ENCODE peak calls at places on chromosome 15, in ten cellular contexts. T is uterus, N is lower lobe of right lung, A is gastrocnemius medialis, C is fibroblast of pulmonary artery, L is AG09309, W is thoracic aorta, S is ovary, E is GM12864, K is AG04449. B is an unnamed sample.

GRCh38 chr15:72732554-72732953 is 46.5 kb downstream of the BBS4 start:
- DNase-seq in T (no peak), N (no peak), A (no peak), C (no peak), L (no peak), W (no peak), S (no peak), E (no peak), K (no peak), B (no peak)

GRCh38 chr15:63487076-63487757 is 17.2 kb upstream of the USP3 start:
- DNase-seq in T (peak; percentile 88), N (peak; percentile 93), A (peak; percentile 78), C (peak; percentile 81), L (no peak), W (no peak), S (peak; percentile 88), E (no peak), K (no peak), B (peak; percentile 64)

GRCh38 chr15:68430471-68431036 is 1.4 kb downstream of the ITGA11 start:
- DNase-seq in T (no peak), N (no peak), A (no peak), C (no peak), L (no peak), W (no peak), S (no peak), E (no peak), K (no peak), B (no peak)

GRCh38 chr15:71131601-71132357 is 16.5 kb downstream of the THSD4 start:
- DNase-seq in T (no peak), N (no peak), A (no peak), C (no peak), L (no peak), W (no peak), S (no peak), E (no peak), K (no peak), B (no peak)

GRCh38 chr15:98241032-98241554 is 280.6 kb downstream of the ARRDC4 start:
- DNase-seq in T (no peak), N (no peak), A (no peak), C (no peak), L (no peak), W (no peak), S (no peak), E (no peak), K (no peak), B (no peak)

GRCh38 chr15:92510163-92510882 is 116.6 kb downstream of the ST8SIA2 start:
- DNase-seq in T (no peak), N (no peak), A (no peak), C (no peak), L (no peak), W (no peak), S (no peak), E (no peak), K (no peak), B (no peak)

GRCh38 chr15:59294961-59295741 is 77.5 kb downstream of the MYO1E start:
- DNase-seq in T (peak; percentile 41), N (no peak), A (peak; percentile 74), C (peak; percentile 83), L (peak; percentile 83), W (no peak), S (no peak), E (no peak), K (peak; percentile 92), B (no peak)

GRCh38 chr15:25469377-25469776 is 30.6 kb upstream of the UBE3A start:
- DNase-seq in T (no peak), N (no peak), A (peak; percentile 17), C (peak; percentile 4), L (no peak), W (no peak), S (no peak), E (no peak), K (no peak), B (no peak)

GRCh38 chr15:44713006-44713966 is 2.0 kb downstream of the B2M start:
- DNase-seq in T (no peak), N (no peak), A (no peak), C (peak; percentile 56), L (no peak), W (no peak), S (no peak), E (no peak), K (no peak), B (no peak)

GRCh38 chr15:92845109-92845508 is 55.0 kb upstream of the CHD2 start:
- DNase-seq in T (no peak), N (no peak), A (no peak), C (peak; percentile 84), L (no peak), W (no peak), S (no peak), E (no peak), K (no peak), B (no peak)

GRCh38 chr15:87038404-87038803 is 958.7 kb downstream of the AGBL1 start:
- DNase-seq in T (no peak), N (no peak), A (no peak), C (no peak), L (no peak), W (no peak), S (no peak), E (no peak), K (no peak), B (no peak)

DNA sequence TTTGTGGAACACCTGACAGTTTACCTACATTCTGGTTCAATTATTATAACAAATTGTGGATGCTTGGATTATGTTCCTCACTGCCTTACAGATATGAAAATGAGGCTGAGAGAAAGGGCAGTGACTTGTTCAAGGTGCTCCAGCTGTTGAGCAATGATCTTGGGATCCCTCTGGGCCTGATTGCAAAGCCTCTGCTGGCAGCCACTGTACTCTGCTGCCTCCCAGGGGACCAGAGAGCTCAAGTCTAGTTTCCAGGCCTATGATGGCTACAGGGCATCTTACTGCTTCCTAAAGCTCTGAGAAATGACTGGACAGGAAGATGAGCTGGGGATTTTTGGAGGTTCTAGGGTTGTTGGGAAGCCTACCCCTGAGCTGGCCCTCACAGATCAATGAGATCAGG is 2.3 kb upstream of the SHC4 start:
- DNase-seq in T (no peak), N (no peak), A (no peak), C (peak; percentile 85), L (no peak), W (no peak), S (no peak), E (no peak), K (no peak), B (peak; percentile 56)
- TF ChIP-seq CTCF in T (no peak), N (no peak), A (no peak), C (peak; percentile 41), L (peak; percentile 57), W (no peak), S (no peak), E (peak; percentile 32), K (peak; percentile 5), B (peak; percentile 29)

DNA sequence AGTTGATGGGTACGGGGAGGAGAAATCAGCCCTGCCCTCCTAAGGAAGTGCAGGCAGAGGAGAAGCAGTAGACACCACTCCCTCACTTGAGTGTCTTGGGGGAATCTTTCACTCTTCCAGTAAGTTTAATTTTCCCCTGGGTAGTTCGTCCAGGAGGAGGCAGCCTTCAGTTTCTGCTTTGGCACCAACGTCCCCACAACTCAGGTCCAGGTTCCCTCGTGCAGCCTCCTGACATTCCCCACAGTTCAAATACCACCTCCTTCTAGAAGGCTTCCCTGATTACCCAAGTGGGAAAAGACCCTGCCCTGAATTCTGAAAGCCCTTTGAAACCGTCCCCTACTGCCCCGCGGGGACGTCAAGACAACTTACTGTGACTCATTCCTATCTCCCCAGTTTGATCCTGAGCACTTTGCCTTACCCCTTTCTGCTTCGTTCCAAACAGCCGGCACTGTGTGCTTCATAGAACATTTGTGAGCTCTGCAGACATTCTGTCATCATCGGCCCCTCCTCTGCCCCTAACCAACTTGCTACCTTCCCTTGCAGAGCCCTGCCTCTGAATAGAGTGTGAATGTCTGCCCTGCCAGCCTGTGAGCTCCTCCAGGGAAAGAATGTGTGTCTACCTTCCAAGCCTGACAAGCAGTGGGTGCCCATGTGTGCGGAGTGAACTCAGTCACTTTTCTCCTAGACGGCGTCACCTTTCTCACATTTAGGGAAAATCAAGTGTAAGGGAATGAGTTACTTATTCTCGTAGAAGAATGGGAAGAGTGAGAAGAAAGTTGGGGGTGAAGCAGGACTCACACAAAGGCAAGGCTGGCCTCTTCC is 14.5 kb upstream of the SRP14 start:
- DNase-seq in T (no peak), N (no peak), A (no peak), C (no peak), L (no peak), W (no peak), S (no peak), E (no peak), K (no peak), B (no peak)
- TF ChIP-seq CTCF in T (no peak), N (no peak), A (no peak), C (peak; percentile 12), L (no peak), W (no peak), S (no peak), E (peak; percentile 35), K (no peak), B (peak; percentile 36)

GRCh38 chr15:38721549-38721948 is 156.9 kb upstream of the RASGRP1 start:
- DNase-seq in T (no peak), N (no peak), A (no peak), C (peak; percentile 16), L (no peak), W (no peak), S (no peak), E (no peak), K (no peak), B (no peak)

GRCh38 chr15:38726187-38726586 is 161.6 kb upstream of the RASGRP1 start:
- DNase-seq in T (no peak), N (no peak), A (no peak), C (no peak), L (no peak), W (no peak), S (no peak), E (no peak), K (no peak), B (no peak)

GRCh38 chr15:38724827-38725226 is 160.2 kb upstream of the RASGRP1 start:
- DNase-seq in T (no peak), N (no peak), A (no peak), C (no peak), L (no peak), W (no peak), S (no peak), E (no peak), K (no peak), B (no peak)
- TF ChIP-seq CTCF in T (no peak), N (no peak), A (no peak), C (no peak), L (no peak), W (no peak), S (no peak), E (peak; percentile 9), K (no peak), B (peak; percentile 13)

GRCh38 chr15:61702224-61703120 is 357.8 kb downstream of the VPS13C start:
- DNase-seq in T (no peak), N (no peak), A (peak; percentile 83), C (no peak), L (no peak), W (no peak), S (no peak), E (no peak), K (no peak), B (no peak)
- TF ChIP-seq CTCF in T (no peak), N (no peak), A (peak; percentile 32), C (no peak), L (no peak), W (no peak), S (no peak), E (no peak), K (no peak), B (no peak)